ENCODE peak calls at places on chromosomes 6 and 20, in four cellular contexts. A is AG10803, C is endothelial cell, X is HCT116. K is an unnamed sample.

GRCh38 chr20:59735486-59735885 is 131.1 kb downstream of the PHACTR3 start:
- DNase-seq in X (no peak), C (no peak), A (no peak), K (no peak)

GRCh38 chr20:63129991-63130653 is 85.8 kb downstream of the YTHDF1 start:
- DNase-seq in X (no peak), A (no peak), C (no peak), K (no peak)

GRCh38 chr6:30722280-30723112 is 2.3 kb downstream of the TUBB start:
- DNase-seq in A (peak), C (peak), X (peak), K (peak)

GRCh38 chr6:118372413-118372812 is 175.7 kb upstream of the PLN start:
- DNase-seq in A (peak), X (no peak), C (no peak), K (no peak)

GRCh38 chr20:38094373-38094775 is 60.8 kb downstream of the RPRD1B start:
- DNase-seq in C (no peak), X (no peak), A (peak), K (no peak)

GRCh38 chr6:46472243-46472642 is 19.0 kb downstream of the RCAN2 start:
- DNase-seq in A (no peak), C (no peak), X (no peak), K (no peak)

GRCh38 chr6:133130863-133131262 is 110.3 kb upstream of the EYA4 start:
- DNase-seq in A (no peak), X (peak), C (no peak), K (no peak)

GRCh38 chr6:5511924-5512323 is 250.6 kb downstream of the FARS2 start:
- DNase-seq in A (peak), X (no peak), C (no peak), K (no peak)

GRCh38 chr20:8074931-8075330 is 55.4 kb upstream of the TMX4 start:
- DNase-seq in A (no peak), X (no peak), C (no peak), K (no peak)

GRCh38 chr20:49285233-49285668 is 7.4 kb upstream of the ZNFX1 start:
- DNase-seq in X (no peak), C (no peak), A (no peak), K (no peak)

GRCh38 chr6:88695936-88696335 is 267.5 kb downstream of the RNGTT start:
- DNase-seq in C (no peak), A (no peak), X (no peak), K (no peak)

GRCh38 chr6:4678506-4679300 is 97.5 kb upstream of the CDYL start:
- DNase-seq in C (no peak), X (no peak), A (no peak), K (no peak)

GRCh38 chr6:147395158-147395557 is 113.3 kb upstream of the SAMD5 start:
- DNase-seq in A (peak), X (no peak), C (no peak), K (no peak)

GRCh38 chr6:36897629-36898028 is 11.9 kb downstream of the C6orf89 start:
- DNase-seq in C (peak), X (no peak), A (no peak), K (no peak)

GRCh38 chr6:37160922-37161778 is 8.8 kb upstream of the PIM1 start:
- DNase-seq in X (no peak), C (no peak), A (peak), K (no peak)

GRCh38 chr20:14142964-14143627 is 147.8 kb downstream of the MACROD2 start:
- DNase-seq in A (peak), X (no peak), C (no peak), K (no peak)

GRCh38 chr6:166959906-166960608 is 3.7 kb upstream of the RNASET2 start:
- DNase-seq in A (no peak), X (no peak), C (no peak), K (no peak)

GRCh38 chr20:57964011-57964862 is 254.4 kb upstream of the PMEPA1 start:
- DNase-seq in X (no peak), A (peak), C (no peak), K (no peak)

GRCh38 chr6:105038259-105038658 is 81.4 kb downstream of the LIN28B start:
- DNase-seq in A (no peak), C (peak), X (no peak), K (no peak)

GRCh38 chr20:34082232-34082887 is 29.7 kb downstream of the EIF2S2 start:
- DNase-seq in X (no peak), A (no peak), C (no peak), K (no peak)

GRCh38 chr20:49825521-49826033 is 12.9 kb downstream of the SLC9A8 start:
- DNase-seq in A (no peak), X (no peak), C (no peak), K (no peak)

GRCh38 chr20:34920055-34920454 is 35.6 kb downstream of the GSS start:
- DNase-seq in X (no peak), C (no peak), A (no peak), K (no peak)

GRCh38 chr6:148974351-148974750 is 227.5 kb downstream of the UST start:
- DNase-seq in X (no peak), A (no peak), C (no peak), K (no peak)

GRCh38 chr6:148971027-148971927 is 224.4 kb downstream of the UST start:
- DNase-seq in A (peak), C (no peak), X (no peak), K (no peak)

GRCh38 chr6:148972481-148972880 is 225.7 kb downstream of the UST start:
- DNase-seq in A (no peak), X (peak), C (peak), K (no peak)

GRCh38 chr6:148969679-148970078 is 222.8 kb downstream of the UST start:
- DNase-seq in X (no peak), C (no peak), A (peak), K (no peak)

DNA sequence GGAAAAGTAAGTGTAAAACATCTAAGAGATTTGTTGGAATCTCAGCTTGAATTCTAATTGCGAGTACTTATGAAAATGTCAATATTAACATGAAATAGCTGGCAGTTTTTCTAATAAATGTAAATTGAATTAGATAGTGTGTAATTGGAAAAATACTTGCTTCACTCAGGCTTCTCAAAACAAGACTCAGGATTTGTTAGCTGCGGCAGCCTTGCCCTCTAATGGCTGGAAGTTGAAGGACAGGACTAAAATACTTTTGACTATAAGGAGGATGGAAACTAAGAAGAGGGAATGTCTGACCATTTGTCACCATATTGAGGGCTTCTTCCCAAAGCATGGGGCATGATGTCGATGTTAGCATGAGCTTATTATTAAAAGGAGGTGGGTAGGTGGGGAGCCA is 227.0 kb downstream of the UST start:
- DNase-seq in A (peak), X (peak), C (no peak), K (no peak)
- TF ChIP-seq CTCF in A (peak), X (peak), C (peak), K (no peak)

DNA sequence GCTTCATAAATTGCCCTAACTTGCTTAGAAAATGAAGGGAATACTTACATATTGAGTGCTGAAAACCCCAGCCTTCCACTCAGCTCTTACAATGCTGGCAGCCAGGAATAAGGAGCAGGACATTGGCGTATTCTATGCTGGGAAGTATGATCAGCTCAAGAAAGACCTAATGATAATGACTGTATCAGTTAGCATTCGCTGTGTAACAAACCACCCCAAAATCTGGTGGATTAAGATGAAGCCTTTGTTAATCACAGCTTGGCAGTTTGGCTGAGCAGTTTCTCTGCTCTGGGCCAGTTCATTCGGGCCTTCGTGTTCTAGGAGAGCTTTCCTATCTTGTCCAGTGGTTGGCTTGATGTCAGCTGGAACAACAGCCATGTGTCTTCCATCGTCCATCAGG is 33.4 kb upstream of the TUBB2A start:
- DNase-seq in A (no peak), X (no peak), C (no peak), K (no peak)
- TF ChIP-seq CTCF in A (no peak), X (no peak), C (no peak), K (no peak)

GRCh38 chr6:51753635-51754034 is 333.8 kb downstream of the PKHD1 start:
- DNase-seq in X (no peak), A (no peak), C (peak), K (no peak)
- TF ChIP-seq CTCF in X (no peak), A (no peak), C (peak), K (no peak)

DNA sequence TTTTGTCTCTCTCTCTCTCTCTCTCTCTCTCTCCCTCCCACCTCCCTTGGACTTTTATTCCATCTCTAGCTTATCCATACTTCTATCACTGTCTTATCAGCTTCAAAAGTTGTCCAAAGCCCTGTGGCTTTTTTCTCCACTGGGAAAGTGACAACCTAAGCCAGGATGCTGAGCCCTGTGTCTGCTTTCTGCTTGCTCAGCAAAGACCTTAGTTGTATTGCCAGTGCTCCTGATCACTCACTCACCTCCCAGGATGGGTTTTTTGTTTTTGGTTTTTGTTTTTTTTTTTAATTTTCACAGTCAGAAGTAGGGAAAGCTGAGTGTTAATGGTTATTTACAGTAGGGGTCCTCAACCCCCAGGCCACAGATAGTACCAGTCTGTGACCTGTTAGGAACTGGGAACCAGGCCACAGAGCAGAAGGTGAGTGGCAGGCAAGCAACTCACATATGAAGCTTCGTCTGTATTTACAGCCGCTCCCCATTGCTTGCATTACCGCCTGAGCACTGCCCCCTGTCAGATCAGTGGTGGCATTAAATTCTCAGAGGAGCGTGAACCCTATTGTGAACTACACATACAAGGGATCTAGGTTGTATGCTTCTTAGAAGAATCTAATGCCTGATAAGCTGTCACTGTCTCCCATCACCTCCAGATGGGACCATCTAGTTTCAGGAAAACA is 125.0 kb upstream of the ID4 start:
- DNase-seq in X (no peak), A (no peak), C (no peak), K (no peak)
- TF ChIP-seq CTCF in X (no peak), A (no peak), C (no peak), K (no peak)

DNA sequence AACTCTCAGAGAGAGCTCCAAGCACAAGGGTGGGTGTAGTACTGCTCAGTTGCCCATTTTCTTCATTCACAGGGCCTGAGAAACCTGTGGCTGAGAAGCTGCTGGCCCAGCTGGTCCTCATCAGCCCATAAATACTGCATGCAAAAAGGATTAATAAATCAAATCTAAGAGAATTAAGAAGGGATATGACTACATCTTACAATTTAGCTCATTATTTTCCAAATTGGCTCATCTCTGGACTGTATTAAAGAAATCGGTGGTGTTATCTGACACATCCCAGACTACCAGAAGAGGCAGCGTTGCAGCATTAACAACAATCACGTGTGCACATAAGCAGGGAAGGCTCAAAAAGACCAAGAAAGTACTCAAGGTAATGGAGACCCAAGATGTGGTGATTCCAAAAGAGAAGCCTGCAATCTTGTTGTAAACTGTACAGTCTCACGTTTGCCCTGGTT is 90.7 kb downstream of the CD24 start:
- DNase-seq in C (no peak), X (no peak), A (no peak), K (no peak)
- TF ChIP-seq CTCF in C (no peak), X (peak), A (no peak), K (no peak)

GRCh38 chr6:6646859-6647258 is 58.3 kb downstream of the LY86 start:
- DNase-seq in A (no peak), X (no peak), C (no peak), K (no peak)
- TF ChIP-seq CTCF in A (no peak), X (peak), C (no peak), K (no peak)